ENCODE peak calls at places on chromosome 16, in six cellular contexts. A is tibial artery, N is fibroblast of lung, C is heart right ventricle, T is body of pancreas, O is SK-N-SH. H is an unnamed sample. For H3K9me3, the result is how much of the 10 kb centered on the place peaks cover.

GRCh38 chr16:51306116-51306515 is 155.0 kb upstream of the SALL1 start:
- DNase-seq in A (no peak), N (no peak), C (no peak), T (no peak), O (no peak), H (no peak)

GRCh38 chr16:50425648-50426047 is 56.9 kb upstream of the BRD7 start:
- DNase-seq in A (no peak), N (no peak), C (no peak), T (no peak), O (peak), H (no peak)

GRCh38 chr16:81625544-81626152 is 153.4 kb upstream of the PLCG2 start:
- DNase-seq in A (peak), N (peak), C (peak), T (peak), O (no peak), H (peak)

GRCh38 chr16:278863-279366 is 1.5 kb upstream of the ARHGDIG start:
- DNase-seq in A (no peak), N (peak), C (peak), T (peak), O (no peak), H (peak)

GRCh38 chr16:84047626-84048025 is 5.0 kb upstream of the SLC38A8 start:
- DNase-seq in A (no peak), N (no peak), C (no peak), T (no peak), O (no peak), H (no peak)

GRCh38 chr16:55528974-55529373 is 20.1 kb downstream of the LPCAT2 start:
- DNase-seq in A (no peak), N (no peak), C (no peak), T (no peak), O (no peak), H (no peak)

GRCh38 chr16:30041841-30042240 is 10.8 kb upstream of the TLCD3B start:
- DNase-seq in A (no peak), N (peak), C (no peak), T (no peak), O (no peak), H (no peak)

GRCh38 chr16:20111143-20111542 is 37.5 kb upstream of the GPR139 start:
- DNase-seq in A (no peak), N (no peak), C (no peak), T (no peak), O (no peak), H (no peak)

GRCh38 chr16:22425036-22425801 is 50.8 kb upstream of the CDR2 start:
- DNase-seq in A (no peak), N (no peak), C (peak), T (no peak), O (no peak), H (no peak)

GRCh38 chr16:31105677-31106213 is 2.4 kb upstream of the BCKDK start:
- DNase-seq in A (peak), N (peak), C (peak), T (peak), O (peak), H (peak)

GRCh38 chr16:1377406-1378010 is 25.8 kb downstream of the GNPTG start:
- DNase-seq in A (no peak), N (no peak), C (no peak), T (no peak), O (no peak), H (no peak)

GRCh38 chr16:84072014-84072413 is 29.4 kb upstream of the SLC38A8 start:
- DNase-seq in A (no peak), N (peak), C (no peak), T (no peak), O (no peak), H (peak)

GRCh38 chr16:29675811-29676643 is 3.0 kb upstream of the QPRT start:
- DNase-seq in A (no peak), N (peak), C (no peak), T (no peak), O (peak), H (peak)

GRCh38 chr16:66538910-66539309 is 11.0 kb downstream of the TK2 start:
- DNase-seq in A (no peak), N (no peak), C (no peak), T (no peak), O (no peak), H (no peak)

GRCh38 chr16:27748868-27749546 is 199.1 kb downstream of the KATNIP start:
- DNase-seq in A (no peak), N (peak), C (peak), T (no peak), O (no peak), H (peak)

GRCh38 chr16:31216552-31217530 is at the start of gene PYDC1:
- DNase-seq in A (no peak), N (no peak), C (no peak), T (no peak), O (no peak), H (no peak)

GRCh38 chr16:86827521-86827920 is 249.2 kb downstream of the FOXL1 start:
- DNase-seq in A (peak), N (peak), C (no peak), T (no peak), O (no peak), H (no peak)

GRCh38 chr16:56789360-56789759 is 59.4 kb downstream of the NUP93 start:
- DNase-seq in A (no peak), N (peak), C (peak), T (peak), O (peak), H (peak)

GRCh38 chr16:11557811-11558210 is 28.9 kb downstream of the LITAF start:
- DNase-seq in A (no peak), N (no peak), C (peak), T (no peak), O (no peak), H (no peak)

GRCh38 chr16:26816266-26816665 is 250.5 kb upstream of the C16orf82 start:
- DNase-seq in A (no peak), N (no peak), C (no peak), T (no peak), O (no peak), H (no peak)

GRCh38 chr16:46822270-46822669 is 8.7 kb downstream of the C16orf87 start:
- DNase-seq in A (no peak), N (peak), C (no peak), T (no peak), O (no peak), H (peak)

GRCh38 chr16:27226476-27226875 is 23.1 kb downstream of the KDM8 start:
- DNase-seq in A (no peak), N (no peak), C (no peak), T (peak), O (no peak), H (peak)

GRCh38 chr16:29745853-29746345 is at the start of gene C16orf54:
- DNase-seq in A (peak), N (no peak), C (peak), T (peak), O (no peak), H (no peak)

GRCh38 chr16:54077412-54077821 is 209.2 kb downstream of the IRX3 start:
- DNase-seq in A (no peak), N (peak), C (no peak), T (no peak), O (no peak), H (peak)

GRCh38 chr16:25568991-25569390 is 122.8 kb upstream of the HS3ST4 start:
- DNase-seq in A (no peak), N (no peak), C (no peak), T (no peak), O (no peak), H (peak)

GRCh38 chr16:82134884-82135283 is 35.1 kb downstream of the MPHOSPH6 start:
- DNase-seq in A (no peak), N (no peak), C (no peak), T (no peak), O (no peak), H (no peak)

GRCh38 chr16:65782537-65783290 is 583.8 kb upstream of the CDH5 start:
- DNase-seq in A (no peak), N (peak), C (no peak), T (no peak), O (no peak), H (peak)

GRCh38 chr16:57023541-57024249 is 34.3 kb downstream of the NLRC5 start:
- DNase-seq in A (no peak), N (no peak), C (no peak), T (no peak), O (no peak), H (no peak)

GRCh38 chr16:31038993-31039392 is 5.6 kb downstream of the STX4 start:
- DNase-seq in A (no peak), N (no peak), C (no peak), T (no peak), O (no peak), H (no peak)

DNA sequence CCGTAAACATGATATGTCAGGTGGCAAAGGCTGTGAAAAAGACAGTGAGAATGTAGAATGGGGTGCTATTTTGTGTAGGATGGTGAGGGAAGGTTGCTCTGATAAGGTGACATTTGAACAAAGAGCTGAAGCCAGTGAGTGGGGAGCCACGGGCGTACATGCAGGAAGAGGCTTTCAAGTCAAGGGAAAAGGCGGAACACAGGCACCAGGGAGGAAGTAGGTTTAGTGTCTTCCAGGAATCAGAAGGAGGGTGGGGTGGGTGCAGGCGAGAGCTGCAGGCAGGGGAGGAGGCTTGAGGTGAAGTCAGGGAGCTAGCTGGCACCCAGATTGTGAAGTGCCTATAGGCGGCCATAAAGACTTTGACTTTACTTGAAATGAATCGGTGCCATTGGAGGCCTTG is 14.1 kb downstream of the ZFP90 start:
- DNase-seq in A (no peak), N (no peak), C (no peak), T (no peak), O (no peak), H (no peak)
- H3K9me3 ChIP-seq in A (half or more), N (under half), C (half or more), T (under half), O (under half), H (half or more)

GRCh38 chr16:58449768-58450167 is 50.2 kb upstream of the NDRG4 start:
- DNase-seq in A (no peak), N (no peak), C (no peak), T (no peak), O (no peak), H (no peak)

GRCh38 chr16:58450590-58450989 is 49.4 kb upstream of the NDRG4 start:
- DNase-seq in A (no peak), N (no peak), C (no peak), T (no peak), O (no peak), H (no peak)

GRCh38 chr16:58452640-58453039 is 47.3 kb upstream of the NDRG4 start:
- DNase-seq in A (no peak), N (no peak), C (no peak), T (no peak), O (no peak), H (no peak)

GRCh38 chr16:58451945-58452401 is 48.0 kb upstream of the NDRG4 start:
- DNase-seq in A (no peak), N (peak), C (no peak), T (no peak), O (no peak), H (peak)

DNA sequence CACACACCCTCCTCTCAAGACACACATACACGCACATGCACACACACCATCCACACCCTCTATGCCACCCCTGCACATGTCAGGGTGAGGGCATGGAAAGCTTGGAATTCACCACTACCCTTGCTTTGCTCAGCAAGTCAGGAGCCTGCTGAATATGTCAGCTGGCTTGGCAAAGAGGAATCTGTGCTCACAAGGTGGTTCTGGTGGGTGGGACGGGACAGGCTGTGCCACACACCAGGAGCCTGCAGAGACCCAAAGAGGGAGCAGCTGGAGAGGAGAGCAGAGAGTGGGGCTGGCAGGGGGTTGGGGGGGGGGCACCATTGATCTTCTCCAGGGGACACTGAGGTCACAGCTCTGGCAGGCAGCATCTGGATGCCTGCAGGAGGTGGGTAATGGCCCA is 48.7 kb upstream of the NDRG4 start:
- DNase-seq in A (no peak), N (no peak), C (no peak), T (no peak), O (peak), H (no peak)
- H3K27ac ChIP-seq in A (no peak), N (no peak), C (peak), T (no peak), O (peak), H (no peak)

GRCh38 chr16:3220839-3221238 is 14.1 kb downstream of the ZNF200 start:
- DNase-seq in A (no peak), N (no peak), C (no peak), T (no peak), O (no peak), H (no peak)
- H3K9me3 ChIP-seq in A (half or more), N (under half), C (half or more), T (under half), O (under half), H (under half)

GRCh38 chr16:74868035-74868434 is 93.4 kb upstream of the FA2H start:
- DNase-seq in A (no peak), N (no peak), C (no peak), T (no peak), O (no peak), H (no peak)
- H3K27ac ChIP-seq in A (no peak), N (no peak), C (peak), T (peak), O (no peak), H (peak)

DNA sequence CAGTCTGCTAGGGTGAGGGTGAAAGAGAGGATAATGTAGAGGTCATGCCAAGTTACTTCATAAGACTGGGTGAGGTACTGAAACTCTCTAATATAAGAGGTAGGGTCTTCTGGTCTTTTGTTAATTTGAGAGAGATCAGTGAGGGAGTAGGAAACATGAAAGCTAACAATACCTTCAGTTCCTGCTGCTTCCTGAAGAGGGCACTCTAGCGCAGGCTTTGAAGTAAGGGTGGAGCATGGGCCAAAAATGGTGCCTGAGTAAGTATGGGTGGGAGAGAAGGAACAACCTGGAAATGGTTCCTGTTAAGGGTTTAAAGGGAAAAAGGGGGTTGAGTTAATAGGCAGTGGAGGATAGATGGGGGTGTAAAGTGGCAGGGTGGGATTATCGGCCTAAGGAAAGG is 2449.5 kb downstream of the TP53TG3F start:
- DNase-seq in A (no peak), N (no peak), C (no peak), T (no peak), O (peak), H (no peak)
- H3K9me3 ChIP-seq in A (under half), N (under half), C (under half), T (under half), O (under half), H (under half)

DNA sequence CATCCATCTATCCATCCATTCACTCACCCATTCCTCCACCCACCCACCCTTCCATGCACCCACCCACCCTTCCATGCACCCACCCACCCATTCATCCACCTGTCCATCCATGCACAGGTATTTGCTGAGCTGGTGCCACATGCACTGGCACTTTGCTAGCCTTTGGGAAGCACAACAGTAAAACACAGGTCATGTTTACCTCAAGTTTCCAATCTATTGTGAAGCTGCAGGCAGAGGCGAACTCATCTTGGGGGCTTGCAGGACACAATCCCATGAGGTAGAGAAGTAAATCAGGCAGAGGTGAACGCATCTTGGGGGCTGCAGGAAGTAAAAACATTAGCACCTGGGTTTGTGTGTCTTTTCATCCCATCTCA is 35.6 kb upstream of the CBFA2T3 start:
- DNase-seq in A (peak), N (no peak), C (no peak), T (no peak), O (no peak), H (no peak)
- H3K27ac ChIP-seq in A (no peak), N (no peak), C (no peak), T (no peak), O (no peak), H (no peak)

GRCh38 chr16:71225145-71225544 is 5.4 kb downstream of the HYDIN start:
- DNase-seq in A (no peak), N (no peak), C (no peak), T (no peak), O (no peak), H (no peak)

GRCh38 chr16:71229344-71229743 is 1.2 kb downstream of the HYDIN start:
- DNase-seq in A (no peak), N (no peak), C (no peak), T (no peak), O (no peak), H (no peak)

GRCh38 chr16:71230122-71230845 is at the start of gene HYDIN:
- DNase-seq in A (no peak), N (peak), C (no peak), T (peak), O (peak), H (peak)

GRCh38 chr16:71226229-71227141 is 4.0 kb downstream of the HYDIN start:
- DNase-seq in A (no peak), N (no peak), C (no peak), T (no peak), O (no peak), H (no peak)
- H3K9me3 ChIP-seq in A (under half), N (under half), C (under half), T (under half), O (under half), H (under half)

DNA sequence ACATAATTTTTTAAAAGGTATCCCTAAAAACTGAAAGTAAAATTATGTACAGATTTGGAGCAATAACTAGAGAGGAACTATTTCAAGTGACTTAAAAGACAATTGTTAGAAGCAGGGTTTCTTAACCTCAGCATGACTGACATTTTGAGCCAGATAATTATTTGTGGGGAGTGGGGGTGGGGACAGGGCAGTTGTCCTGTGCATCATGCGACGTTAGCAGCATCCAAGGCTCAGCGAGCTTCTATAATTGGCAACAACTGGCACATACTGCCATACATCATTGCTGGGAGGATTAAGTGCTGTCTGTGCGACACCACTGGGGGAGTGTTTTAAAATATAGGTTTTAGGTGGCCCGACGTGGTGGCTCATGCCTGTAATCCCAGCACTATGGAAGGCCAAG is 27.1 kb downstream of the GABARAPL2 start:
- DNase-seq in A (peak), N (no peak), C (no peak), T (no peak), O (no peak), H (no peak)
- H3K27ac ChIP-seq in A (no peak), N (no peak), C (peak), T (no peak), O (no peak), H (no peak)

H was measured in mammary epithelial cell.